ENCODE peak calls at places on chromosomes 5 and 9, in four cellular contexts. V is T-helper 9 cell, D is NCI-H2029, X is ELR. K is an unnamed sample.
A peak's percentile ranks its signal among the peaks of the same experiment; 100 is the strongest.

GRCh38 chr9:122396622-122397148 is 25.9 kb downstream of the PTGS1 start:
- DNase-seq in D (no peak), X (peak; percentile 11), V (no peak), K (no peak)

GRCh38 chr9:124108216-124108615 is 96.6 kb downstream of the LHX2 start:
- DNase-seq in X (no peak), V (no peak), D (peak; percentile 65), K (no peak)

GRCh38 chr5:145948921-145949320 is 12.5 kb downstream of the SH3RF2 start:
- DNase-seq in D (no peak), X (no peak), V (no peak), K (no peak)

GRCh38 chr5:15321771-15322170 is 178.2 kb upstream of the FBXL7 start:
- DNase-seq in D (no peak), X (no peak), V (no peak), K (no peak)

GRCh38 chr5:100520348-100520747 is 14.8 kb upstream of the FAM174A start:
- DNase-seq in D (no peak), X (no peak), V (no peak), K (no peak)

GRCh38 chr5:160456778-160457177 is 35.1 kb downstream of the PTTG1 start:
- DNase-seq in V (no peak), D (no peak), X (no peak), K (no peak)

GRCh38 chr9:72996106-72996505 is 43.3 kb upstream of the ALDH1A1 start:
- DNase-seq in D (no peak), X (peak; percentile 5), V (no peak), K (no peak)

GRCh38 chr9:114385412-114386181 is 2.2 kb downstream of the AKNA start:
- DNase-seq in D (no peak), X (peak; percentile 97), V (peak; percentile 80), K (no peak)